ENCODE peak calls at places on chromosomes 5 and 9, in seven cellular contexts. U, C, S, L, F, X and R are unnamed samples.

GRCh38 chr9:131233989-131234388 is 42.3 kb downstream of the FAM78A start:
- DNase-seq in F (no peak), X (no peak), L (no peak), C (no peak), S (no peak), U (no peak), R (no peak)

GRCh38 chr9:71767421-71768321 is 642 bp downstream of the CEMIP2 start:
- DNase-seq in C (peak), F (peak), U (no peak), X (peak), L (peak), S (peak), R (peak)

GRCh38 chr5:93099902-93100347 is 481.1 kb downstream of the NR2F1-AS1 start:
- DNase-seq in F (no peak), S (no peak), C (no peak), L (no peak), U (no peak), X (no peak), R (no peak)

GRCh38 chr9:27505744-27506161 is 18.3 kb upstream of the IFNK start:
- DNase-seq in X (no peak), S (no peak), F (no peak), C (no peak), L (no peak), U (peak), R (no peak)

GRCh38 chr5:8839361-8840055 is 706.4 kb downstream of the SEMA5A start:
- DNase-seq in S (no peak), C (no peak), X (no peak), F (no peak), U (no peak), L (no peak), R (no peak)

GRCh38 chr5:161846731-161847130 is 1.2 kb upstream of the GABRA1 start:
- DNase-seq in S (peak), L (peak), X (no peak), F (no peak), C (no peak), U (no peak), R (no peak)

GRCh38 chr5:82046268-82046621 is 74.4 kb downstream of the ATG10 start:
- DNase-seq in L (no peak), C (no peak), U (peak), F (no peak), S (no peak), X (no peak), R (no peak)

GRCh38 chr9:89427621-89428221 is 70.2 kb downstream of the SEMA4D start:
- DNase-seq in C (no peak), F (no peak), X (peak), L (no peak), S (no peak), U (no peak), R (peak)

GRCh38 chr9:7336356-7337075 is 463.1 kb downstream of the DMAC1 start:
- DNase-seq in X (no peak), F (no peak), S (no peak), U (no peak), C (no peak), L (no peak), R (no peak)

GRCh38 chr9:114558027-114558675 is 29.4 kb upstream of the ATP6V1G1 start:
- DNase-seq in F (no peak), L (no peak), X (no peak), C (no peak), U (no peak), S (no peak), R (no peak)

GRCh38 chr5:38853753-38854470 is 8.1 kb downstream of the OSMR start:
- DNase-seq in C (no peak), U (peak), S (no peak), X (no peak), F (no peak), L (peak), R (no peak)

GRCh38 chr9:20405086-20405485 is 217.2 kb downstream of the MLLT3 start:
- DNase-seq in X (no peak), U (no peak), S (no peak), C (no peak), F (no peak), L (no peak), R (no peak)

GRCh38 chr5:65663804-65664521 is 39.1 kb downstream of the SHLD3 start:
- DNase-seq in S (no peak), L (peak), F (no peak), U (peak), X (no peak), C (no peak), R (no peak)

GRCh38 chr5:178149199-178149932 is 4.3 kb downstream of the NHP2 start:
- DNase-seq in X (peak), C (no peak), F (no peak), L (peak), S (no peak), U (no peak), R (no peak)

GRCh38 chr5:131005963-131006684 is 158.9 kb downstream of the HINT1 start:
- DNase-seq in F (no peak), X (no peak), U (no peak), S (peak), L (peak), C (no peak), R (no peak)
- TF ChIP-seq CTCF in F (no peak), X (no peak), U (peak), S (no peak), L (peak), C (no peak), R (no peak)

DNA sequence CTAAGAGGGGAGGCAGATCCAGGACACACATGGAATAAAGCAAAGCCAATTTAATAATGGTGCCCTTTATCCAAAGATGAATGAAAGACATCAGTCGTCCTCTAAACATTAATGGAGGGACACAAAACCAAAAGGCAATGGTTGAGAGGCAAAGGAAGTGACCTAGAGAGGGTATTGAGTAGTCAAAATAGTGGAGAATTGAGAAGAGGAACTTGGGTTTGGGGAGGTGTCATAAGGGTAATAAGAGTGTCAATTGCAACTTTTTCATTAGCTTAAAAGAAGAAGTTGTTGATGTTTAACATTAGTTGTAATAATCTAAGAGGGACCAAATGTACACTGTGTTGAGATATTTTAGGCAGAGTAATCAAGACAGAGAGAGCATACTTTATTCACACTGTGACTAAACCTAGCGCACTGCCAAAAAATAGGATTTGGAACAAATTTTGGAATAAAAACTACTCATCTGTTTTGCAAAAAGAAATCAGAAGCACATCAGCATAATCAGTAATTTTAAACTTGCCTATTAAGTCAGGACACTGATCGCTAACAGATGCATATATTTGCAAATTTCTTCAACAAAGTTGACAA is 308.1 kb downstream of the ARL15 start:
- DNase-seq in S (no peak), U (no peak), F (no peak), L (no peak), X (no peak), C (no peak), R (no peak)
- TF ChIP-seq CTCF in S (no peak), U (no peak), F (no peak), L (no peak), X (no peak), C (no peak), R (no peak)

GRCh38 chr5:126004636-126005035 is 418.6 kb upstream of the GRAMD2B start:
- DNase-seq in S (no peak), L (no peak), X (no peak), F (no peak), U (no peak), C (no peak), R (no peak)

GRCh38 chr5:126007841-126008240 is 415.4 kb upstream of the GRAMD2B start:
- DNase-seq in X (no peak), U (peak), L (no peak), C (no peak), F (no peak), S (no peak), R (no peak)

GRCh38 chr5:126002222-126002897 is 420.8 kb upstream of the GRAMD2B start:
- DNase-seq in S (no peak), U (peak), X (no peak), C (no peak), L (no peak), F (peak), R (peak)

GRCh38 chr5:126000533-126000932 is 422.7 kb upstream of the GRAMD2B start:
- DNase-seq in X (no peak), S (no peak), L (no peak), F (no peak), C (no peak), U (peak), R (no peak)

DNA sequence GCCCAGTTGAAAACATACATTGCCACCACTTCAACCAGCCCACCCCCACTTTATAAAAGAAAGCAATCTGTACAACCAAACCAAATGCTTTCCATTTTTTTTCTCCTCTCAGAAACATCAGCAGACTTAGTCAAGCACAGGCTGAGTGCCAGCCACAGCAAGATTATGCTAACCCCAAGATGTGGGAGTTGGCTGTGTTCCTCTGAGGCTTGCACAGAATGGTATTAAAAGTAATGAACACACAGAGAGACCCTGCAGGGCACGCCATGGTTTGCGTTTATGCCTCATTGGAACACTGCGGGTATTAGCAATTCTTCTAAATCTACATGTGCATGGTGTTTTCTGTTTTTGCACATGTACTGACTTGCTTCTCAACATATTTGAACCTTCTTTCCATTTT is 419.9 kb upstream of the GRAMD2B start:
- DNase-seq in S (no peak), F (peak), C (no peak), U (peak), L (no peak), X (no peak), R (no peak)
- TF ChIP-seq CTCF in S (no peak), F (no peak), C (no peak), U (no peak), L (no peak), X (no peak), R (no peak)

DNA sequence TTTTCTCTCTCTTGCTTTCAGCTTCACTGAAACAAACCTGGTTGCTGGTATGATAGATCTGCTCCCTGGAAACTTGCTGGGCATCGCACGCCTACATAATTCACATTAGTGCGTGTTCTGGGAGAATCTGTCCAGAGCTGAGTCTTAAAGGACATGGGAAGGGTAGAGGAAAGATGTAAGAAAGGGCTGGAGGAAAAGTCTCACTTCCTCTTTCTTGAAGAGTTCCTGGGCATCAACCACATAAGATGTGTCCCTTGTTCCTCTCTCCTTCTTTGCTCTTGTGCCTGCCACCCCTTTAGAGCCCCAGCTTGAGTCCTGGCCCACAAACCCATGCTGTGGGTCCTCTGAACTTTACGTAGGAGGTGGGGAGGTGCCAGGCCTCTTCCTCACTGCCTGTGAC is 205.3 kb upstream of the PANK3 start:
- DNase-seq in S (no peak), C (no peak), U (no peak), L (no peak), F (no peak), X (peak), R (no peak)
- TF ChIP-seq CTCF in S (no peak), C (no peak), U (no peak), L (no peak), F (no peak), X (no peak), R (no peak)

GRCh38 chr5:180102636-180103035 is 31.1 kb upstream of the RNF130 start:
- DNase-seq in C (no peak), U (no peak), F (no peak), L (no peak), X (no peak), S (no peak), R (no peak)

GRCh38 chr5:180101451-180102105 is 30.0 kb upstream of the RNF130 start:
- DNase-seq in L (no peak), U (no peak), C (no peak), F (no peak), X (no peak), S (no peak), R (no peak)

GRCh38 chr5:180098991-180099732 is 27.6 kb upstream of the RNF130 start:
- DNase-seq in F (no peak), X (no peak), C (no peak), S (no peak), U (no peak), L (no peak), R (no peak)

GRCh38 chr5:180099733-180100611 is 28.4 kb upstream of the RNF130 start:
- DNase-seq in S (no peak), C (no peak), U (no peak), X (no peak), L (no peak), F (no peak), R (no peak)

DNA sequence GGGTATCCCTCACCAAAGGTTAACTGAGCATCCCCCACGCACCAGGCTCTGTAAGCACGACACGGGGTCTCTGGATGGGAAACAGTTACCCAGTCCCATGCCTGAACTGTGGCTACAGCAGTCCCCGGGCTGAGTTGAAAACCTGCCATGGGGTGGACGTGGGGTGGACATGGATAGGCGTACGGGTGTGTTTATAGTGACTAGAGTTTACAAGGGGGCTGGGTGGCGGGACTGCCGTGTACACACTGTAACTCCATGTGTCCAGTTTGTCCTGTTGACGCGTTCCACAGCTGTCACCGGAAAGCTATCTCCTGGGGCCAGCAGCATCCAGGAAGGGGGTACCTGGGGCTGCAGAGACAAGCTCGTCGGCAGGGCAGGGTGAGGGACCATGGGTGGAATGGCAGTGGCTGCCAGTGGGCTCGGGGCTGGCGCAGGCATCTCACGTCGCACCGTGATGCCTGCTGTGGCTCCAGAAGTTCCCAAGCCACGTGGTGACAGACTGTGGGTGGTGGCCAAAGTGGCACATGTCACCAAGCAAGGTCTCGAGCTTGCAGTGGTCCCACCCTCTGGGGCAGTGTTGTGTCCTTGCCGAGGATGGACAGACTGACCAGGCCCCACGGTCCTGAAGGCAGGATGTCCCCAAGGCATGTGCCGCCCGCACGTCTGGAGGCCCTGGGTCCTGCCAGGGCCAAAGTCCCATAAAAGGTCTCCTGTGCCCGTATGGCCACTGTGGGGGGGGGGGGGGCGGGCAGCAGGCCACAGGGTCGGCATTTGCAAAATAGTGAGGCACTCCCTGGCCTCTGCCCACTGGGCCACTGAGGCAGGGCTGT is 29.3 kb upstream of the RNF130 start:
- DNase-seq in X (no peak), L (no peak), S (no peak), U (no peak), F (no peak), C (no peak), R (no peak)
- TF ChIP-seq CTCF in X (no peak), L (no peak), S (no peak), U (no peak), F (no peak), C (no peak), R (no peak)

GRCh38 chr5:1321576-1321975 is 23.3 kb downstream of the CLPTM1L start:
- DNase-seq in L (no peak), X (no peak), C (no peak), S (no peak), U (no peak), F (no peak), R (no peak)
- TF ChIP-seq CTCF in L (no peak), X (no peak), C (no peak), S (no peak), U (no peak), F (no peak), R (no peak)

GRCh38 chr5:68476854-68477253 is 261.3 kb downstream of the PIK3R1 start:
- DNase-seq in C (no peak), L (peak), F (no peak), S (peak), X (no peak), U (no peak), R (no peak)
- TF ChIP-seq CTCF in C (no peak), L (peak), F (peak), S (no peak), X (no peak), U (no peak), R (no peak)

GRCh38 chr9:91192785-91193657 is 168.7 kb downstream of the AUH start:
- DNase-seq in F (peak), U (peak), S (peak), C (no peak), X (peak), L (peak), R (peak)
- TF ChIP-seq CTCF in F (peak), U (peak), S (no peak), C (no peak), X (no peak), L (peak), R (peak)

DNA sequence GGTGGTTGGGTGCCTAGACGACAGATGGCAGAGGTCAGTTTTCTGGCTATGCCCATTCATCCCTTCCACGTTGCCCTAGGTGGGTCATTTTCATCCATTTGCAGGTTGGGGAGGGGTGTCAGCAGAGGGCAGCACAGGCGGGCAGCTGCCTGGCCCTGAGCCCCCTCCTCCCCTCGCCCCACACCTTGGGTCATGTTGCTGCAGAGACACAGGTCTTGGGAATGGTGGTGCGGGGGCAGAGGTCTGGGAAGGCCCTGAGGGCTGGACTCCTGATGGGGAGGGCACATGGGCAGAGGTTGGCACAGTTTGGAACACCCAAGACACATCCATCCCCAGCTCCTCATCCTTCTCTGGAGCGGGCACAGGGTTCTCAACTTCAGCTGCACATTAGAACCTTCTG is 103.2 kb upstream of the LMX1B start:
- DNase-seq in U (no peak), L (no peak), F (peak), C (peak), X (no peak), S (no peak), R (no peak)
- TF ChIP-seq CTCF in U (no peak), L (peak), F (no peak), C (no peak), X (no peak), S (no peak), R (no peak)

DNA sequence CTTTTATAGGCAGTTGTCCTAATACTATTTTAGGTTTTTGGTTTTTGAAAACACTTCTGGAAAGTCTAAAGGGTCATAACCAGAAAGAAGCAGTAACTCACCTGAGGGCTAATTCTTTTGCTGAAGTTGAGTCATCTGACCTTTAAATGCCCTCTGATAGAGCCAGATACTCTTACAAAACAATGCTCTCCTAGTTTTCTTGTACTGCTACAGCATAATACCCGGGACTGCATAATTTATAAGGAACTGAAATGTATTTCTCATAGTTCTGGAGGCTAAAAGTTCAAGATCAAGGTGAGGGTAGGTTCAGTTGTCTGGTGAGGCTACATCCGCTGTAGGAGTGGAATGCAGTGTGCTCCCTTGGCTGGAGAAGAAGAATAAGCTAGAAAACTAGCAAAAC is 670.3 kb downstream of the TLE4 start:
- DNase-seq in X (no peak), C (no peak), F (no peak), U (no peak), S (no peak), L (no peak), R (no peak)
- TF ChIP-seq CTCF in X (no peak), C (no peak), F (no peak), U (no peak), S (no peak), L (no peak), R (no peak)